ENCODE peak calls at places on chromosomes 3 and 15, in six cellular contexts. V is left lung, X is WTC11, T is GM10248, H is mucosa of descending colon, U is cardiac fibroblast. L is an unnamed sample.

GRCh38 chr15:100909582-100909981 is 9.6 kb upstream of the LRRK1 start:
- DNase-seq in U (no peak), T (no peak), H (no peak), V (no peak), X (no peak), L (no peak)

GRCh38 chr3:31610700-31611275 is 78.1 kb downstream of the STT3B start:
- DNase-seq in U (peak), X (no peak), V (no peak), H (no peak), T (no peak), L (peak)

GRCh38 chr3:123984957-123985356 is 7.0 kb downstream of the ROPN1 start:
- DNase-seq in T (no peak), U (no peak), V (no peak), X (no peak), H (no peak), L (no peak)

GRCh38 chr3:112376413-112376812 is 43.5 kb downstream of the CD200 start:
- DNase-seq in U (peak), H (no peak), V (no peak), X (no peak), T (no peak), L (peak)

GRCh38 chr3:190404715-190405114 is 16.8 kb downstream of the CLDN16 start:
- DNase-seq in T (no peak), V (no peak), H (no peak), X (no peak), U (no peak), L (no peak)

GRCh38 chr3:110157221-110157620 is 819.9 kb upstream of the DPPA4 start:
- DNase-seq in X (no peak), U (no peak), H (no peak), V (no peak), T (no peak), L (no peak)

GRCh38 chr15:48641416-48641815 is 4.1 kb downstream of the FBN1 start:
- DNase-seq in T (peak), H (no peak), X (no peak), V (no peak), U (peak), L (peak)

GRCh38 chr3:43418601-43419272 is 132.4 kb downstream of the SNRK start:
- DNase-seq in T (no peak), X (no peak), V (no peak), U (peak), H (no peak), L (peak)

GRCh38 chr15:82950746-82951370 is 1.7 kb downstream of the HOMER2 start:
- DNase-seq in X (no peak), V (no peak), H (no peak), T (peak), U (no peak), L (no peak)

GRCh38 chr15:70504305-70504951 is 258.9 kb downstream of the UACA start:
- DNase-seq in T (peak), X (no peak), H (peak), V (peak), U (peak), L (peak)

GRCh38 chr3:16359331-16359730 is 94.3 kb downstream of the OXNAD1 start:
- DNase-seq in H (no peak), V (no peak), T (no peak), X (no peak), U (no peak), L (no peak)

GRCh38 chr3:123188058-123188457 is 13.7 kb upstream of the SEC22A start:
- DNase-seq in V (no peak), T (no peak), U (peak), H (no peak), X (no peak), L (peak)

GRCh38 chr3:171306631-171307030 is 153.6 kb downstream of the TNIK start:
- DNase-seq in V (peak), H (peak), X (no peak), U (peak), T (no peak), L (peak)

GRCh38 chr15:40929730-40930429 is 740 bp downstream of the DLL4 start:
- DNase-seq in X (peak), U (peak), H (peak), T (no peak), V (peak), L (peak)

GRCh38 chr3:149352556-149352955 is 19.1 kb upstream of the TM4SF18 start:
- DNase-seq in U (peak), T (peak), V (peak), H (peak), X (peak), L (peak)
- TF ChIP-seq CTCF in U (peak), T (peak), V (peak), H (no peak), X (peak), L (peak)

GRCh38 chr3:129278970-129279906 is 568 bp downstream of the HMCES start:
- DNase-seq in X (peak), V (peak), U (peak), T (peak), H (peak), L (peak)
- TF ChIP-seq CTCF in X (no peak), V (no peak), U (no peak), T (no peak), H (no peak), L (no peak)

GRCh38 chr15:85120351-85121113 is 138.9 kb downstream of the PDE8A start:
- DNase-seq in T (no peak), H (no peak), V (no peak), U (no peak), X (no peak), L (no peak)
- TF ChIP-seq CTCF in T (no peak), H (no peak), V (no peak), U (no peak), X (no peak), L (no peak)

DNA sequence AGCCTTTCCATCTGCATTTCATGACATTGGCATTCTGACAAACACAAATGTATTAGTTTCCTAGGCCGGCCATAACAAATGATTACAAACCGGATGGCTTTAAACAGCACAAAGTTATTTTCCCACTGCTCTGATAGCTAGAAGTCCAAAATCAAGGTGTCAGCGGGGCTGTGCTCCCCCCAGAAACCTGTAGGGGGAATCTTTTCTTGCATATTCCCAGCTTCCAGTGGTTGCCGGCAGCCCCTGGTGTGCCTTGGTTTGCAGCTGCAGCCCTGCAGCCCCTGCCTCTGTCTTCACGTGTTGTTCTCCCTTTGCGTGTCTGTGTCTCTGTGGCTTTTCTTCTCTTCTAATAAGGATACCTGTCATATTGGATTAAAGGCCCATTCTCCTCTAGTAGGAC is 79.0 kb upstream of the CDV3 start:
- DNase-seq in U (peak), H (no peak), T (no peak), X (peak), V (no peak), L (peak)
- TF ChIP-seq CTCF in U (peak), H (no peak), T (no peak), X (peak), V (no peak), L (peak)

DNA sequence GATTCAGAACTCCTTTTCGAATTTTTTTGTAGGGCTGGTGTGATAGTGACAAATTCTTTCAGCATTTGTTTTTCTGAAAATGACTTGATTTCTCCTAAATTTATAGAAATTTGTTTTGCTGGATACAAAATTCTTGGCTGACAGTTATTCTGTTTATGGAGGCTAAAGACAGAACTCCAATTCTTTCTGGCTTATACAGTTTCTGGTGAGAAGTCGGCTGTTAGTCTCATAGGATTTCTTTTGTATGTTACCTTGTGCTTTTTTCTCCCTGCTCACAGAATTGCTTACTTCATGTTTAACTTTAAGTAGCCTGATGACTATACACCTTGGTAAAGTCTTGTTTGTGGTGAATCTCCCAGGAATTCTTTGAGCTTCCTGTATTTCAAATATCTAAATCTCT is 1264.6 kb downstream of the NSUN3 start:
- DNase-seq in X (no peak), V (no peak), T (no peak), H (no peak), U (no peak), L (no peak)
- TF ChIP-seq CTCF in X (no peak), V (no peak), T (no peak), H (no peak), U (no peak), L (no peak)

DNA sequence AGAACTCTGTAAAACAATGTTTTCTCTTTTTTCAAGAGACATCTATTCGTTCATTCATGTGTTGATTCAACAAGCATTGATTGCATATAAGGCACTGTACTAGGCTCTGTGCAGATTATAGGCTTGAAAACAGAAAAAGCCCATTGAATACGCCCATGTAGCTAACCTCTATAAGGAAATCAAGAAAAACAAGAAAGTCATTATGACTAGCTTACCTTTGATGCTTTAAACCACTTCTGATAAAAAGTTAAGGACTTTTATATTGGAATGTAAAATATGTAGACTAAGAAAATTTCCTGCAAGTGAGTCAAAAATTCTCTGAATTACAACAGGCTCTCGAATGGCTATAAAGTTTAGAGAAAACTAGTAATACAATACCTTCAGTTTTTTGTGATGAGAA is 92.5 kb downstream of the BDH1 start:
- DNase-seq in V (no peak), H (no peak), T (no peak), U (no peak), X (no peak), L (peak)
- TF ChIP-seq CTCF in V (no peak), H (no peak), T (no peak), U (no peak), X (no peak), L (no peak)

L was measured in fibroblast of pulmonary artery.